ENCODE peak calls at places on chromosome 11, in seven cellular contexts. H is transverse colon, X is PC-3, P is right lobe of liver, U is fibroblast of lung, A is HCT116, O is body of pancreas. G is an unnamed sample. For H3K36me3, the result is how much of the 10 kb centered on the place peaks cover.

GRCh38 chr11:119764108-119764874 is 35.3 kb upstream of the NECTIN1 start:
- DNase-seq in H (no peak), X (no peak), P (peak), U (peak), A (no peak), O (peak), G (peak)

GRCh38 chr11:120400564-120401364 is 64.6 kb downstream of the ARHGEF12 start:
- DNase-seq in H (peak), X (peak), P (peak), U (peak), A (peak), O (no peak), G (peak)

GRCh38 chr11:85867751-85868150 is 12.6 kb downstream of the CCDC83 start:
- DNase-seq in H (no peak), X (no peak), P (no peak), U (no peak), A (no peak), O (no peak), G (no peak)

GRCh38 chr11:61627831-61628753 is 47.2 kb upstream of the SYT7 start:
- DNase-seq in H (peak), X (peak), P (peak), U (peak), A (peak), O (peak), G (peak)

GRCh38 chr11:74024630-74025029 is 15.7 kb upstream of the UCP3 start:
- DNase-seq in H (peak), X (peak), P (no peak), U (peak), A (no peak), O (peak), G (peak)

GRCh38 chr11:9028591-9028990 is 24.8 kb upstream of the NRIP3 start:
- DNase-seq in H (no peak), X (no peak), P (no peak), U (no peak), A (no peak), O (no peak), G (no peak)

GRCh38 chr11:117239295-117239694 is 6.8 kb downstream of the RNF214 start:
- DNase-seq in H (no peak), X (peak), P (no peak), U (peak), A (no peak), O (no peak), G (peak)

GRCh38 chr11:116641561-116642045 is 131.2 kb downstream of the BUD13 start:
- DNase-seq in H (peak), X (peak), P (peak), U (no peak), A (peak), O (peak), G (peak)

GRCh38 chr11:115887316-115887715 is 383.1 kb upstream of the CADM1 start:
- DNase-seq in H (no peak), X (no peak), P (no peak), U (no peak), A (no peak), O (no peak), G (no peak)

GRCh38 chr11:62004473-62004872 is 37.0 kb upstream of the FTH1 start:
- DNase-seq in H (peak), X (peak), P (peak), U (peak), A (no peak), O (no peak), G (no peak)

GRCh38 chr11:83612891-83613766 is 327.0 kb upstream of the CCDC90B start:
- DNase-seq in H (no peak), X (no peak), P (no peak), U (no peak), A (no peak), O (no peak), G (no peak)

GRCh38 chr11:107859459-107860239 is 1.1 kb upstream of the SLC35F2 start:
- DNase-seq in H (peak), X (peak), P (peak), U (no peak), A (peak), O (peak), G (peak)

GRCh38 chr11:119263352-119263940 is 53.5 kb downstream of the MCAM start:
- DNase-seq in H (no peak), X (no peak), P (no peak), U (no peak), A (no peak), O (no peak), G (no peak)

GRCh38 chr11:119618208-119618909 is 110.6 kb downstream of the NECTIN1 start:
- DNase-seq in H (peak), X (no peak), P (no peak), U (no peak), A (no peak), O (no peak), G (no peak)

GRCh38 chr11:114846040-114846791 is 167.9 kb downstream of the NXPE2 start:
- DNase-seq in H (no peak), X (no peak), P (no peak), U (peak), A (no peak), O (peak), G (no peak)

GRCh38 chr11:32005786-32006406 is 85.0 kb upstream of the RCN1 start:
- DNase-seq in H (no peak), X (peak), P (no peak), U (no peak), A (no peak), O (no peak), G (peak)

GRCh38 chr11:104654414-104654813 is 243.8 kb downstream of the CASP12 start:
- DNase-seq in H (no peak), X (no peak), P (no peak), U (no peak), A (no peak), O (no peak), G (no peak)

GRCh38 chr11:119791047-119791446 is 62.0 kb upstream of the NECTIN1 start:
- DNase-seq in H (no peak), X (no peak), P (no peak), U (no peak), A (no peak), O (no peak), G (no peak)

GRCh38 chr11:102986815-102987214 is 31.3 kb upstream of the MMP13 start:
- DNase-seq in H (no peak), X (peak), P (no peak), U (peak), A (no peak), O (no peak), G (peak)

DNA sequence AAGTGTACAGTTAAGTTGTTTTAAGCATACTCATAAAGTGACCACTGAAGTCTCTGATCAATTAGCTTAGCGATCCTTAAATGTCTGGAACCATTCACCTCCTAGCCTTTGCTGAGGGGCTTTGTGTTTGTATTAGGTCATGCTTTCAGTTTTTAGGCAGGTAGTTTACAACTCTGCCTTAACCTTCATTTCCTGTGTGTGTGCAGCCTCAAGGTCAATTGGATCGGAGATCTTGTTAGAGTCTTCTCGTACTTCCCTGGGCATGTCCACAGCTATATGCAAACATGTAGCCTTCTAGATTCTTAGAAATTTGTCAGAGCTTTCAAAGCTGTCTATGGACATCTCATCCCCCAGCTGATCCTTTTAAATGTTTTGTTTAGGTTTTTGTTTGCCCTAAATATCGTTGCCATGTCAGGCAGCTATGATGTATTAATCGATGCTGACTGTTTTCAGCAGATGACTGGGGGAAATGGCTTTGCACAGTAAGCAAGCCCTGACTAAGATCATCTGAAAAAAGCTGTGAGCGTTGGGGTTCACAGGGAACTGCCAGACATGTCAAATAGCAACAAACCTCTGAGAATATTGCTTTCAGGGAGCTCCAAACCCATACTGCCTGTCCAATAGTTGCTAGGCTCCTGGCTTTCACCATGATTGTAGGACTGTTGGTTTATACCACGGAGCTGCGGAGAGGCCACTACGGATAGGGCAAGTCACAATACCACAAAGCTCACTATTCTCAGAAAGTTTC is 45.6 kb downstream of the GLYAT start:
- DNase-seq in H (no peak), X (no peak), P (no peak), U (no peak), A (no peak), O (no peak), G (no peak)
- H3K4me3 ChIP-seq in H (no peak), X (no peak), P (no peak), U (no peak), A (no peak), O (no peak), G (no peak)

GRCh38 chr11:95547186-95547585 is 242.4 kb downstream of the FAM76B start:
- DNase-seq in H (no peak), X (no peak), P (no peak), U (no peak), A (no peak), O (no peak), G (no peak)
- TF ChIP-seq CTCF in H (no peak), X (no peak), P (no peak), U (no peak), A (no peak), O (no peak), G (no peak)

DNA sequence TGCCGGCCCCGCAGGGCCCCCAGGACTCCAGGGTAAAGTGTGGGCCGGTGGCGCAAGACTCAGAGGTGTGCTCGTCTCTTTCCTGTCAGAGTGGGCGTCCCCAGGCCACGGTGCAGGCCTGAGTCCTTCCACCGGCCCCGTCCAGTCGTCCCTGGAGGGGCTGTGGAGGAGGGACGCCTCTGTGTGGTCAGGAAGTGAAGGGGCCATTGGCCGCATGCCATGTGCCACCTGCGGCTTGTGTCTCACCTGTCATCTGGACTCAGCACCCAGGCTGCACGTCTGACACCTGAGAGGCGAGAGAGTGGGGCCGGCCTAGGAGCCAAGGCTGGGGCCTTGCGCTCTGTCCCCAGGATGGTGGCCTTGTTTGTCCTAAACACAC is 25.2 kb downstream of the MUC6 start:
- DNase-seq in H (no peak), X (no peak), P (no peak), U (no peak), A (no peak), O (peak), G (no peak)
- H3K36me3 ChIP-seq in H (under half), X (under half), P (under half), U (under half), A (under half), O (under half), G (under half)

GRCh38 chr11:57649826-57650738 is at the start of gene YPEL4:
- DNase-seq in H (peak), X (peak), P (no peak), U (peak), A (no peak), O (no peak), G (peak)
- H3K4me3 ChIP-seq in H (peak), X (peak), P (peak), U (peak), A (peak), O (no peak), G (peak)

DNA sequence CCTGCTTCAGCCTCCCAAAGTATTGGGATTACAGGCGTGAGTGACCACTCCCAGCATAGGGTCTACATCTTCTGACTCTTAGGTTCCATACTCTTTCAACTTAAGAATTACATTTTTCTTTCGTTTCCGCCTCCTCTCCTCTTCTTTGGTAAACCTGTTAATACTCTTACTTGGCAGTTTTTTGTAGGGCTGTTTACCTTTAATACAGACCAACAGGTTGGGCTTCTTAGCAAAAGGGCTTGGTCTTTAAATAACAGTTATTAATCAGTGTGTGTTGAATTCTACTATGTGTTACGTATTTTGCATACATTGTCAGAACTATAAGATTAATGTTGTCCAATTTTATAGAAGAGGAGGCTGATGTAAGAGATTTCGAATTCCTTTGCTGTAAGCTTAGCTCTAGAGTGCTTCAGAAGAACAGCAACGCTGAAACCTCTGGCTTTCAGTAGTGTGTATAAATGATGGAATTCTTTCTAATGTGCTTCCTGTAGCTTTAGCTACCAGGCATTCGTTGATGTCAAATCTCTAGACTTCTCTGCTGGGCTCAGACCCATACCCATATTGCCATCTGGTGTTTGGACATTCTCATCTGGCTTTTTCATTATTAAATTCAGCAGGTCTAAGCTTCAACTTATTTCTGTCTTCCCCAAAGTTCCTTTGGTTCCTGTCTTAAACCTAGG is 3.1 kb downstream of the FDX1 start:
- DNase-seq in H (no peak), X (peak), P (no peak), U (peak), A (no peak), O (no peak), G (peak)
- TF ChIP-seq CTCF in H (no peak), X (no peak), P (no peak), U (no peak), A (no peak), O (no peak), G (no peak)

G was measured in bronchial epithelial cell.